ENCODE peak calls at places on chromosome 2, in eight cellular contexts. One of them, this sample, is unnamed.
A peak's percentile ranks its signal among the peaks of the same experiment; 100 is the strongest.

GRCh38 chr2:18077724-18078123 is 199.3 kb downstream of the KCNS3 start:
- DNase-seq in ovary: no peak
- DNase-seq in activated naive CD4-positive, alpha-beta T cell: no peak
- DNase-seq in naive B cell: no peak
- DNase-seq in uterus: no peak
- DNase-seq in activated CD4-positive, CD25-positive, alpha-beta regulatory T cell treated with anti-CD3 and anti-CD28 coated beads, Interleukin-2, amount 50 U/mL, for 72 hours: no peak
- DNase-seq in C1 segment of cervical spinal cord: no peak
- DNase-seq in GM10248: no peak
- DNase-seq in this sample: peak; percentile 95

GRCh38 chr2:179546656-179547055 is 282.0 kb upstream of the SESTD1 start:
- DNase-seq in ovary: no peak
- DNase-seq in activated naive CD4-positive, alpha-beta T cell: no peak
- DNase-seq in GM10248: no peak
- DNase-seq in uterus: no peak
- DNase-seq in activated CD4-positive, CD25-positive, alpha-beta regulatory T cell treated with anti-CD3 and anti-CD28 coated beads, Interleukin-2, amount 50 U/mL, for 72 hours: no peak
- DNase-seq in C1 segment of cervical spinal cord: no peak
- DNase-seq in naive B cell: no peak
- DNase-seq in this sample: no peak

GRCh38 chr2:178912416-178913056 is 105.3 kb upstream of the TTN start:
- DNase-seq in uterus: no peak
- DNase-seq in ovary: no peak
- DNase-seq in naive B cell: no peak
- DNase-seq in C1 segment of cervical spinal cord: no peak
- DNase-seq in activated CD4-positive, CD25-positive, alpha-beta regulatory T cell treated with anti-CD3 and anti-CD28 coated beads, Interleukin-2, amount 50 U/mL, for 72 hours: no peak
- DNase-seq in GM10248: no peak
- DNase-seq in activated naive CD4-positive, alpha-beta T cell: no peak
- DNase-seq in this sample: no peak

GRCh38 chr2:84257871-84258270 is 201.2 kb downstream of the SUCLG1 start:
- DNase-seq in GM10248: no peak
- DNase-seq in activated CD4-positive, CD25-positive, alpha-beta regulatory T cell treated with anti-CD3 and anti-CD28 coated beads, Interleukin-2, amount 50 U/mL, for 72 hours: no peak
- DNase-seq in ovary: no peak
- DNase-seq in uterus: no peak
- DNase-seq in activated naive CD4-positive, alpha-beta T cell: no peak
- DNase-seq in naive B cell: no peak
- DNase-seq in C1 segment of cervical spinal cord: no peak
- DNase-seq in this sample: peak; percentile 7

GRCh38 chr2:60353406-60353800 is 200.1 kb downstream of the BCL11A start:
- DNase-seq in activated CD4-positive, CD25-positive, alpha-beta regulatory T cell treated with anti-CD3 and anti-CD28 coated beads, Interleukin-2, amount 50 U/mL, for 72 hours: no peak
- DNase-seq in ovary: no peak
- DNase-seq in naive B cell: no peak
- DNase-seq in GM10248: no peak
- DNase-seq in activated naive CD4-positive, alpha-beta T cell: no peak
- DNase-seq in C1 segment of cervical spinal cord: no peak
- DNase-seq in uterus: no peak
- DNase-seq in this sample: no peak

GRCh38 chr2:210000464-210001324 is 1.7 kb upstream of the RPE start:
- DNase-seq in uterus: no peak
- DNase-seq in naive B cell: no peak
- DNase-seq in activated naive CD4-positive, alpha-beta T cell: no peak
- DNase-seq in ovary: no peak
- DNase-seq in GM10248: no peak
- DNase-seq in C1 segment of cervical spinal cord: no peak
- DNase-seq in activated CD4-positive, CD25-positive, alpha-beta regulatory T cell treated with anti-CD3 and anti-CD28 coated beads, Interleukin-2, amount 50 U/mL, for 72 hours: no peak
- DNase-seq in this sample: peak; percentile 66

GRCh38 chr2:8171608-8172007 is 510.2 kb upstream of the ID2 start:
- DNase-seq in GM10248: no peak
- DNase-seq in uterus: peak; percentile 40
- DNase-seq in ovary: no peak
- DNase-seq in C1 segment of cervical spinal cord: no peak
- DNase-seq in naive B cell: no peak
- DNase-seq in activated CD4-positive, CD25-positive, alpha-beta regulatory T cell treated with anti-CD3 and anti-CD28 coated beads, Interleukin-2, amount 50 U/mL, for 72 hours: no peak
- DNase-seq in activated naive CD4-positive, alpha-beta T cell: no peak
- DNase-seq in this sample: no peak

GRCh38 chr2:128278979-128279378 is 39.7 kb downstream of the HS6ST1 start:
- DNase-seq in naive B cell: no peak
- DNase-seq in GM10248: no peak
- DNase-seq in ovary: peak; percentile 14
- DNase-seq in C1 segment of cervical spinal cord: no peak
- DNase-seq in activated CD4-positive, CD25-positive, alpha-beta regulatory T cell treated with anti-CD3 and anti-CD28 coated beads, Interleukin-2, amount 50 U/mL, for 72 hours: no peak
- DNase-seq in uterus: peak; percentile 8
- DNase-seq in activated naive CD4-positive, alpha-beta T cell: no peak
- DNase-seq in this sample: no peak

GRCh38 chr2:168912466-168913170 is 11.5 kb downstream of the G6PC2 start:
- DNase-seq in GM10248: no peak
- DNase-seq in ovary: peak; percentile 27
- DNase-seq in uterus: peak; percentile 37
- DNase-seq in activated CD4-positive, CD25-positive, alpha-beta regulatory T cell treated with anti-CD3 and anti-CD28 coated beads, Interleukin-2, amount 50 U/mL, for 72 hours: no peak
- DNase-seq in C1 segment of cervical spinal cord: peak; percentile 9
- DNase-seq in activated naive CD4-positive, alpha-beta T cell: no peak
- DNase-seq in naive B cell: no peak
- DNase-seq in this sample: peak; percentile 21

GRCh38 chr2:234661849-234662248 is 165.0 kb upstream of the ARL4C start:
- DNase-seq in C1 segment of cervical spinal cord: no peak
- DNase-seq in GM10248: no peak
- DNase-seq in activated CD4-positive, CD25-positive, alpha-beta regulatory T cell treated with anti-CD3 and anti-CD28 coated beads, Interleukin-2, amount 50 U/mL, for 72 hours: no peak
- DNase-seq in ovary: no peak
- DNase-seq in uterus: no peak
- DNase-seq in activated naive CD4-positive, alpha-beta T cell: no peak
- DNase-seq in naive B cell: no peak
- DNase-seq in this sample: no peak